ENCODE peak calls at places on chromosomes 6 and 20, in seven cellular contexts. Y is GM23248, Z is endothelial cell of umbilical vein, H is HCT116, A is neural progenitor cell, G is fibroblast of lung, O is PC-3. J is an unnamed sample.

GRCh38 chr20:19867074-19867473 is 109.0 kb downstream of the RIN2 start:
- DNase-seq in Y (peak; percentile 87), Z (no peak), H (no peak), A (no peak), G (peak; percentile 54), O (no peak), J (no peak)

GRCh38 chr6:56841751-56842150 is 113.2 kb upstream of the BEND6 start:
- DNase-seq in Y (no peak), Z (no peak), H (no peak), A (no peak), G (no peak), O (no peak), J (no peak)

GRCh38 chr6:170291271-170292110 is 613 bp upstream of the DLL1 start:
- DNase-seq in Y (peak; percentile 39), Z (peak; percentile 44), H (no peak), A (peak; percentile 96), G (no peak), O (peak; percentile 27), J (no peak)

GRCh38 chr6:16559091-16559490 is 202.2 kb downstream of the ATXN1 start:
- DNase-seq in Y (peak; percentile 14), Z (no peak), H (no peak), A (no peak), G (peak; percentile 35), O (no peak), J (no peak)

GRCh38 chr6:72245565-72245964 is 359.2 kb downstream of the RIMS1 start:
- DNase-seq in Y (no peak), Z (peak; percentile 6), H (no peak), A (peak; percentile 67), G (peak; percentile 41), O (peak; percentile 24), J (no peak)

GRCh38 chr6:110358536-110359148 is 493 bp upstream of the METTL24 start:
- DNase-seq in Y (peak; percentile 9), Z (no peak), H (no peak), A (no peak), G (no peak), O (no peak), J (no peak)

GRCh38 chr20:45987108-45987780 is 15.2 kb upstream of the ZNF335 start:
- DNase-seq in Y (peak; percentile 73), Z (peak; percentile 64), H (peak; percentile 61), A (peak; percentile 88), G (peak; percentile 33), O (peak; percentile 87), J (no peak)

GRCh38 chr6:50791900-50792508 is 26.7 kb upstream of the TFAP2B start:
- DNase-seq in Y (peak; percentile 75), Z (peak; percentile 50), H (no peak), A (peak; percentile 79), G (peak; percentile 4), O (peak; percentile 74), J (peak; percentile 37)

GRCh38 chr6:2448826-2449571 is 203.6 kb upstream of the GMDS start:
- DNase-seq in Y (peak; percentile 84), Z (peak; percentile 86), H (peak; percentile 59), A (peak; percentile 82), G (peak; percentile 70), O (peak; percentile 85), J (peak; percentile 22)

GRCh38 chr6:69974193-69974592 is 107.8 kb downstream of the COL19A1 start:
- DNase-seq in Y (peak; percentile 2), Z (no peak), H (no peak), A (no peak), G (peak; percentile 26), O (no peak), J (peak; percentile 44)

GRCh38 chr6:121897337-121897760 is 461.9 kb downstream of the GJA1 start:
- DNase-seq in Y (peak; percentile 45), Z (peak; percentile 4), H (no peak), A (peak; percentile 78), G (peak; percentile 84), O (no peak), J (no peak)

GRCh38 chr20:8670900-8671229 is 398.0 kb upstream of the PLCB4 start:
- DNase-seq in Y (peak; percentile 82), Z (no peak), H (no peak), A (no peak), G (no peak), O (no peak), J (no peak)

GRCh38 chr6:116034327-116034726 is 26.4 kb downstream of the FRK start:
- DNase-seq in Y (peak; percentile 44), Z (peak; percentile 36), H (no peak), A (no peak), G (peak; percentile 70), O (peak; percentile 30), J (peak; percentile 67)

GRCh38 chr6:133956413-133957049 is 3.5 kb downstream of the TBPL1 start:
- DNase-seq in Y (no peak), Z (no peak), H (no peak), A (no peak), G (no peak), O (no peak), J (no peak)

GRCh38 chr20:56204206-56204605 is 44.3 kb upstream of the MC3R start:
- DNase-seq in Y (no peak), Z (no peak), H (no peak), A (no peak), G (no peak), O (no peak), J (no peak)

GRCh38 chr20:32611286-32611685 is 26.2 kb upstream of the NOL4L start:
- DNase-seq in Y (no peak), Z (no peak), H (no peak), A (no peak), G (no peak), O (no peak), J (no peak)

GRCh38 chr20:64044484-64045247 is 4.8 kb downstream of the SOX18 start:
- DNase-seq in Y (peak; percentile 84), Z (peak; percentile 86), H (peak; percentile 29), A (no peak), G (peak; percentile 50), O (peak; percentile 83), J (no peak)

DNA sequence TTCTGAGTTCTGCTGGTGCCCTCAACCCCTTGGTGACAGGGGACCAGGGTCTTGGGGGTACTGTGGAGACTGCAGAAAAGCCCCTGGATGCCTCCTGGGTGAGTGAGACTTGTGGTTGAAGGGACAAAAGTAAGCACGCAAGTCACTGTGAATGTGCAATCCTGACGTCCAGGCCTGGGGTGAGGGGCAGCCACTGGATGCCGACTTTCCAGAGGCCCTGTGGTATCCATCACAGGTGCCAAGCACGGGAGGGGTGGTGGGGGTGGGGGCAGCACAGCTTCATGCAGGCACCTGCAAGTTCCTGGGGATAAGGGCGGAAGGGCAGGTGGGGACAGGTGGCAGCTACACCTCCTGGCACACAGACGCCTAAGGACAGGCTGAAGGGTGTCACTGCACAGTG is 20.1 kb upstream of the UBE2V1 start:
- DNase-seq in Y (no peak), Z (no peak), H (no peak), A (no peak), G (no peak), O (no peak), J (no peak)
- H3K9ac ChIP-seq in Y (no peak overlapping the region), Z (no peak overlapping the region), H (no peak overlapping the region), A (no peak overlapping the region), G (no peak overlapping the region), O (no peak overlapping the region), J (no peak overlapping the region)

GRCh38 chr20:24670341-24670821 is 201.0 kb downstream of the SYNDIG1 start:
- DNase-seq in Y (no peak), Z (no peak), H (no peak), A (no peak), G (no peak), O (no peak), J (no peak)

GRCh38 chr20:24670981-24671380 is 201.6 kb downstream of the SYNDIG1 start:
- DNase-seq in Y (no peak), Z (no peak), H (no peak), A (no peak), G (no peak), O (no peak), J (no peak)

GRCh38 chr20:24673678-24674570 is 204.5 kb downstream of the SYNDIG1 start:
- DNase-seq in Y (peak; percentile 75), Z (no peak), H (no peak), A (no peak), G (peak; percentile 86), O (peak; percentile 90), J (no peak)

GRCh38 chr20:24672886-24673677 is 203.7 kb downstream of the SYNDIG1 start:
- DNase-seq in Y (peak; percentile 96), Z (no peak), H (no peak), A (no peak), G (peak; percentile 99), O (peak; percentile 97), J (no peak)

DNA sequence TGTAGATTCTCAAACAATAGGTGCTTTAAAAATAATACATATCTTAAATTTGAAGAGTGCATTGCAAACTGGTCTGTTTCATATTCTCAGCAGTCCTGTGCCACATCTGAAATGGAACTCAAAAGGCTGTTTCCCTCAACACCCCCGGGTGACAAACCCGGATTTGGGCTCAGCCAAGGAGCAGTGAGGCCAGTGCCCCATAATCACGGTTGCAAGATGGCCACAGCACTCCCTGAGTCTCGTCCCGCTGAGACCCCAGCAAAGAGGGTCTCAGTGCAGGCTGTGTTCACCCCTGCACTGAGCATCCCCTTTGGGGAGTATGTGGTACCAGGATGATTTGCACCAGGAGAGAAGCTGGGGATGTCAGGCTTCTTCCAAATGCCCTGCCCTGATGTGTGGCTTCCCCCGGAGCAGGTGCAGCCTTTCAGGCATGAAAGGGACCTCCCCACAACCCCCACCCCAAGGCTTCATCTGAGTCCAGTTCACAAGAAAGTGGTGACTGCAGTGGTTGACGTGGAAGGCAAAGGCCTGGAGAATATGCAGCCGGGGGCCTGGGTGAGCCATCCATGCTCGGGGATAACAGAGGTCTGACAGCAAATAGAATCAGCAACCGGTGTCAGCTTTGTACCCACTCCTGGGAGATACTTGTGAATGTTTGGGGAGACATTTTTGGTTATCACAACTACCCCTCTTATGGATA is 202.9 kb downstream of the SYNDIG1 start:
- DNase-seq in Y (no peak), Z (no peak), H (no peak), A (no peak), G (peak; percentile 88), O (peak; percentile 64), J (no peak)
- H3K27ac ChIP-seq in Y (peak overlapping the region; percentile 56), Z (no peak overlapping the region), H (no peak overlapping the region), A (no peak overlapping the region), G (peak overlapping the region; percentile 76), O (peak overlapping the region; percentile 91), J (no peak overlapping the region)

DNA sequence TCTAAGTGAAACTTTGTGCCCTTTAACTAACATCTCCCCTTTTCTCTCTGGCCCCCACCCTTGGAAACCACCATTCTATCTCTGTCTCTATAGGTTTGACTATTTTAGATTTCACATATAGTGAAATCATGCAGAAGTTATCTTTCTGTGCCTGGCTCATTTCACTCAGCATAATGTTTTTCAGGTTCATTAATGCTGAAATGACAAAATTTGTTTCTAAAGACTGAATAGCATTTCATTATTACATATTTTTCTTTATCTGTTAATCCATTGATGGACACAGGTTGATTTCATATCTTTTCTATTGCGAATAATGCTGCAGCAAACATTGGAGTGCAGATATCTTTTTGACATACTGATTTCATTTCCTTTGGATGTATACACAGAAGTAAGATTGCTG is 30.7 kb downstream of the MEI4 start:
- DNase-seq in Y (no peak), Z (no peak), H (no peak), A (no peak), G (no peak), O (no peak), J (no peak)
- TF ChIP-seq EZH2 in Y (no peak), Z (no peak), H (no peak), A (no peak), G (no peak), O (no peak), J (no peak)

DNA sequence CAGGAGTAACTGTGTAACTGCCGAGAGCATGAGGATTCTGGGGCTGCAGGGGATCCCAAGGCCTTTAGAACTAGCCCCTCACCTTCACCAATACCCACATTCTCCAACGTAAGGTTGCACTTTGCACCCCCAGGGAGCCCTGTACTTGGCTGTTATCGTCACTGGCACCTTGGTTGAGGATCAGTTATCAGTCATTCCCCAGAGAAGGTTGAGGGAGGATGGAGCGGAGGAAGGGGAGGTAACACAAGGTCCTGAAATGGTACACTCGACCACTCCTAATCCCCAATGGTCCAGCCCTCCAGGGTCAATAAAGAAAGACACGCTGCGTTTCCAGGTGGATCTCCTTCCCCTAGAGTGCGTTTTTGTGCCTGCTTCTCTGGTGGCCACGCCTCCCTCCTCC is 1.1 kb upstream of the SPDEF start:
- DNase-seq in Y (no peak), Z (no peak), H (no peak), A (no peak), G (no peak), O (no peak), J (no peak)
- H3K9ac ChIP-seq in Y (no peak overlapping the region), Z (no peak overlapping the region), H (no peak overlapping the region), A (no peak overlapping the region), G (no peak overlapping the region), O (no peak overlapping the region), J (no peak overlapping the region)